ENCODE peak calls at places on chromosomes 1 and 21, in nine cellular contexts. R is NCI-H1694; O is CD8-positive, alpha-beta memory T cell; L is GM03348; P is GM04503; T is stimulated activated CD4-positive, alpha-beta T cell treated with anti-CD3 and anti-CD28 coated beads, Interleukin-1b, Interleukin-23, amount 100 ng/mL, for 24 hours; S is NCI-H1105; X is ecto neural progenitor cell; I is globus pallidus. D is an unnamed sample.

GRCh38 chr1:57797084-57797483 is 373.2 kb upstream of the DAB1 start:
- DNase-seq in R (no peak), O (no peak), L (no peak), P (no peak), T (no peak), S (no peak), X (no peak), I (no peak), D (no peak)

GRCh38 chr1:173202430-173203145 is 4.5 kb downstream of the TNFSF4 start:
- DNase-seq in R (peak), O (no peak), L (peak), P (peak), T (no peak), S (peak), X (no peak), I (peak), D (peak)

GRCh38 chr1:12341667-12342066 is 111.8 kb downstream of the VPS13D start:
- DNase-seq in R (no peak), O (no peak), L (no peak), P (no peak), T (no peak), S (no peak), X (no peak), I (no peak), D (no peak)

GRCh38 chr1:53735681-53736080 is 3.3 kb downstream of the GLIS1 start:
- DNase-seq in R (no peak), O (no peak), L (no peak), P (no peak), T (no peak), S (no peak), X (no peak), I (no peak), D (no peak)

GRCh38 chr1:52368383-52369172 is 2.6 kb upstream of the CC2D1B start:
- DNase-seq in R (peak), O (peak), L (peak), P (no peak), T (peak), S (peak), X (peak), I (peak), D (no peak)

GRCh38 chr1:230502996-230503395 is 76.9 kb upstream of the PGBD5 start:
- DNase-seq in R (no peak), O (no peak), L (no peak), P (no peak), T (no peak), S (no peak), X (no peak), I (no peak), D (no peak)

GRCh38 chr1:155219592-155220031 is 11.1 kb downstream of the MTX1 start:
- DNase-seq in R (no peak), O (no peak), L (no peak), P (no peak), T (no peak), S (peak), X (no peak), I (peak), D (no peak)

GRCh38 chr21:42537106-42537742 is 23.6 kb downstream of the SLC37A1 start:
- DNase-seq in R (no peak), O (no peak), L (no peak), P (no peak), T (no peak), S (no peak), X (no peak), I (no peak), D (no peak)

GRCh38 chr1:83932693-83933092 is 66.2 kb downstream of the TTLL7 start:
- DNase-seq in R (no peak), O (no peak), L (no peak), P (no peak), T (no peak), S (no peak), X (no peak), I (no peak), D (no peak)

GRCh38 chr1:50665413-50665812 is 242.2 kb upstream of the DMRTA2 start:
- DNase-seq in R (no peak), O (no peak), L (no peak), P (no peak), T (no peak), S (no peak), X (no peak), I (no peak), D (no peak)

GRCh38 chr1:32897082-32898049 is 3.8 kb downstream of the TMEM54 start:
- DNase-seq in R (no peak), O (no peak), L (no peak), P (no peak), T (no peak), S (no peak), X (no peak), I (no peak), D (no peak)

GRCh38 chr1:216917039-216917438 is 193.8 kb upstream of the ESRRG start:
- DNase-seq in R (no peak), O (no peak), L (no peak), P (no peak), T (no peak), S (no peak), X (no peak), I (no peak), D (no peak)

GRCh38 chr1:39564941-39565340 is 11.6 kb downstream of the PABPC4 start:
- DNase-seq in R (no peak), O (no peak), L (no peak), P (no peak), T (no peak), S (no peak), X (no peak), I (no peak), D (no peak)

GRCh38 chr1:180988221-180988826 is 34.3 kb downstream of the STX6 start:
- DNase-seq in R (peak), O (no peak), L (no peak), P (no peak), T (no peak), S (peak), X (no peak), I (peak), D (no peak)

GRCh38 chr1:178918955-178919354 is 48.1 kb upstream of the ANGPTL1 start:
- DNase-seq in R (no peak), O (no peak), L (no peak), P (no peak), T (no peak), S (no peak), X (no peak), I (no peak), D (no peak)

GRCh38 chr1:21175670-21176581 is 771 bp downstream of the EIF4G3 start:
- DNase-seq in R (peak), O (peak), L (peak), P (no peak), T (peak), S (peak), X (peak), I (peak), D (no peak)

GRCh38 chr1:203158967-203159665 is 16.5 kb downstream of the MYBPH start:
- DNase-seq in R (peak), O (no peak), L (no peak), P (no peak), T (no peak), S (peak), X (no peak), I (no peak), D (no peak)

GRCh38 chr1:228343211-228343661 is 63.4 kb downstream of the TRIM11 start:
- DNase-seq in R (no peak), O (no peak), L (no peak), P (no peak), T (no peak), S (no peak), X (no peak), I (no peak), D (no peak)

GRCh38 chr1:77347646-77348045 is 65.8 kb downstream of the AK5 start:
- DNase-seq in R (no peak), O (no peak), L (peak), P (peak), T (peak), S (no peak), X (no peak), I (no peak), D (peak)

GRCh38 chr21:38853421-38853919 is 47.7 kb downstream of the ETS2 start:
- DNase-seq in R (no peak), O (no peak), L (peak), P (no peak), T (no peak), S (no peak), X (no peak), I (no peak), D (no peak)

GRCh38 chr1:184022651-184023050 is 14.9 kb downstream of the COLGALT2 start:
- DNase-seq in R (no peak), O (no peak), L (peak), P (no peak), T (no peak), S (no peak), X (no peak), I (no peak), D (no peak)

GRCh38 chr21:44496196-44496899 is 41.0 kb downstream of the LRRC3 start:
- DNase-seq in R (no peak), O (no peak), L (no peak), P (no peak), T (no peak), S (no peak), X (no peak), I (no peak), D (no peak)

GRCh38 chr1:215087603-215088002 is 5.1 kb downstream of the KCNK2 start:
- DNase-seq in R (no peak), O (no peak), L (no peak), P (no peak), T (no peak), S (no peak), X (no peak), I (no peak), D (no peak)

GRCh38 chr1:191662746-191663145 is 495.5 kb upstream of the RGS18 start:
- DNase-seq in R (no peak), O (no peak), L (no peak), P (no peak), T (no peak), S (no peak), X (no peak), I (no peak), D (no peak)

GRCh38 chr21:42414928-42415769 is 11.4 kb downstream of the UBASH3A start:
- DNase-seq in R (no peak), O (peak), L (no peak), P (no peak), T (peak), S (no peak), X (no peak), I (no peak), D (no peak)

GRCh38 chr1:192807968-192808587 is 761 bp upstream of the RGS2 start:
- DNase-seq in R (no peak), O (peak), L (peak), P (no peak), T (no peak), S (no peak), X (no peak), I (no peak), D (no peak)

GRCh38 chr1:223323491-223324484 is 40.2 kb downstream of the SUSD4 start:
- DNase-seq in R (peak), O (no peak), L (no peak), P (no peak), T (no peak), S (no peak), X (no peak), I (no peak), D (no peak)

GRCh38 chr1:241521718-241522117 is 2.2 kb upstream of the FH start:
- DNase-seq in R (no peak), O (no peak), L (no peak), P (no peak), T (no peak), S (no peak), X (no peak), I (no peak), D (no peak)

GRCh38 chr21:45365608-45366241 is 39.2 kb upstream of the COL18A1 start:
- DNase-seq in R (no peak), O (no peak), L (peak), P (no peak), T (no peak), S (no peak), X (no peak), I (no peak), D (no peak)

GRCh38 chr21:34191876-34192275 is 118.5 kb downstream of the MRPS6 start:
- DNase-seq in R (no peak), O (no peak), L (no peak), P (no peak), T (no peak), S (no peak), X (no peak), I (no peak), D (no peak)

GRCh38 chr21:32908529-32908928 is 117.2 kb upstream of the OLIG2 start:
- DNase-seq in R (no peak), O (no peak), L (no peak), P (no peak), T (no peak), S (no peak), X (no peak), I (no peak), D (no peak)

GRCh38 chr21:15255359-15256157 is 190.8 kb upstream of the NRIP1 start:
- DNase-seq in R (no peak), O (no peak), L (no peak), P (no peak), T (no peak), S (no peak), X (no peak), I (peak), D (no peak)

GRCh38 chr1:156477526-156478249 is 22.9 kb downstream of the MEF2D start:
- DNase-seq in R (no peak), O (no peak), L (no peak), P (no peak), T (no peak), S (no peak), X (no peak), I (no peak), D (no peak)

GRCh38 chr1:230598745-230599144 is 43.5 kb upstream of the COG2 start:
- DNase-seq in R (no peak), O (no peak), L (no peak), P (no peak), T (no peak), S (no peak), X (no peak), I (no peak), D (no peak)

GRCh38 chr1:225842788-225843425 is 33.0 kb downstream of the EPHX1 start:
- DNase-seq in R (no peak), O (no peak), L (no peak), P (no peak), T (no peak), S (no peak), X (no peak), I (no peak), D (no peak)

GRCh38 chr1:23691499-23692307 is at the start of gene RPL11:
- DNase-seq in R (peak), O (peak), L (peak), P (peak), T (peak), S (peak), X (peak), I (peak), D (peak)

D was measured in GM04504.